ENCODE peak calls at places on chromosome 2, in nine cellular contexts. N is foreskin fibroblast, R is A549, S is AG10803, D is WTC11, G is body of pancreas, O is osteoblast, E is GM13977, H is fibroblast of mammary gland. F is an unnamed sample.

GRCh38 chr2:64825831-64826496 is 163.2 kb upstream of the SLC1A4 start:
- DNase-seq in O (no peak), E (no peak), R (no peak), S (no peak), H (peak), N (peak), D (no peak), G (no peak), F (no peak)

GRCh38 chr2:17593841-17594482 is 53.5 kb downstream of the VSNL1 start:
- DNase-seq in N (no peak), G (no peak), S (no peak), D (no peak), O (no peak), R (no peak), E (no peak), H (no peak), F (no peak)

GRCh38 chr2:152552868-152553267 is 164.4 kb downstream of the PRPF40A start:
- DNase-seq in G (no peak), E (no peak), S (no peak), D (no peak), H (no peak), N (no peak), O (no peak), R (no peak), F (no peak)

GRCh38 chr2:56148825-56149224 is 35.0 kb upstream of the CCDC85A start:
- DNase-seq in R (no peak), D (no peak), H (no peak), O (no peak), N (no peak), E (no peak), S (no peak), G (no peak), F (no peak)

GRCh38 chr2:130963849-130964793 is 127.4 kb downstream of the ARHGEF4 start:
- DNase-seq in N (peak), E (peak), R (peak), D (peak), S (no peak), O (peak), H (no peak), G (no peak), F (no peak)

GRCh38 chr2:20103514-20103913 is 52.1 kb upstream of the LAPTM4A start:
- DNase-seq in N (peak), S (peak), R (peak), O (no peak), E (no peak), H (peak), G (no peak), D (no peak), F (peak)

GRCh38 chr2:29009711-29010677 is 28.9 kb downstream of the TOGARAM2 start:
- DNase-seq in D (no peak), O (no peak), E (no peak), N (no peak), H (no peak), R (no peak), G (no peak), S (no peak), F (no peak)

GRCh38 chr2:231058761-231059550 is 2.3 kb downstream of the PSMD1 start:
- DNase-seq in N (peak), H (peak), D (no peak), O (peak), G (no peak), R (no peak), S (peak), E (no peak), F (peak)

GRCh38 chr2:217746741-217747287 is 256.0 kb downstream of the TNS1 start:
- DNase-seq in O (no peak), G (no peak), N (no peak), E (no peak), R (no peak), S (no peak), D (no peak), H (peak), F (no peak)

GRCh38 chr2:207240649-207241048 is 74.9 kb upstream of the KLF7 start:
- DNase-seq in O (no peak), N (no peak), D (no peak), E (no peak), S (no peak), R (no peak), H (peak), G (no peak), F (no peak)

GRCh38 chr2:163735692-163736432 is at the start of gene FIGN:
- DNase-seq in D (peak), N (peak), O (peak), S (peak), E (peak), R (peak), G (peak), H (peak), F (peak)

GRCh38 chr2:38850045-38850444 is 25.7 kb downstream of the DHX57 start:
- DNase-seq in S (no peak), O (no peak), E (peak), G (no peak), N (no peak), R (no peak), D (no peak), H (no peak), F (no peak)

GRCh38 chr2:229417906-229418305 is 146.8 kb upstream of the PID1 start:
- DNase-seq in S (no peak), R (no peak), E (no peak), O (no peak), G (no peak), N (no peak), D (peak), H (no peak), F (no peak)

GRCh38 chr2:61710711-61711110 is 143.1 kb downstream of the FAM161A start:
- DNase-seq in H (no peak), D (no peak), E (no peak), G (peak), N (no peak), S (no peak), R (no peak), O (no peak), F (no peak)

GRCh38 chr2:179675435-179675834 is 186.0 kb downstream of the ZNF385B start:
- DNase-seq in D (no peak), N (no peak), S (no peak), G (no peak), O (no peak), E (no peak), R (no peak), H (no peak), F (no peak)

GRCh38 chr2:199606193-199606780 is 148.5 kb upstream of the SATB2 start:
- DNase-seq in E (no peak), S (no peak), O (no peak), H (no peak), D (no peak), N (no peak), R (peak), G (no peak), F (no peak)

GRCh38 chr2:234961784-234962183 is 10.0 kb downstream of the SH3BP4 start:
- DNase-seq in O (no peak), N (no peak), S (no peak), H (no peak), R (no peak), E (no peak), D (peak), G (no peak), F (no peak)

GRCh38 chr2:225076125-225076524 is 33.9 kb upstream of the DOCK10 start:
- DNase-seq in N (peak), R (no peak), S (peak), E (no peak), D (no peak), G (no peak), O (peak), H (peak), F (peak)

GRCh38 chr2:65056990-65057375 is 767 bp downstream of the CEP68 start:
- DNase-seq in R (no peak), S (no peak), N (no peak), G (no peak), E (no peak), O (no peak), D (no peak), H (no peak), F (no peak)

GRCh38 chr2:12050381-12050780 is 303.9 kb downstream of the LPIN1 start:
- DNase-seq in D (no peak), E (no peak), G (no peak), O (no peak), N (peak), H (peak), S (peak), R (peak), F (peak)

GRCh38 chr2:195574305-195574704 is 82.7 kb upstream of the SLC39A10 start:
- DNase-seq in S (no peak), R (no peak), E (no peak), O (no peak), G (no peak), N (no peak), D (no peak), H (no peak), F (no peak)

DNA sequence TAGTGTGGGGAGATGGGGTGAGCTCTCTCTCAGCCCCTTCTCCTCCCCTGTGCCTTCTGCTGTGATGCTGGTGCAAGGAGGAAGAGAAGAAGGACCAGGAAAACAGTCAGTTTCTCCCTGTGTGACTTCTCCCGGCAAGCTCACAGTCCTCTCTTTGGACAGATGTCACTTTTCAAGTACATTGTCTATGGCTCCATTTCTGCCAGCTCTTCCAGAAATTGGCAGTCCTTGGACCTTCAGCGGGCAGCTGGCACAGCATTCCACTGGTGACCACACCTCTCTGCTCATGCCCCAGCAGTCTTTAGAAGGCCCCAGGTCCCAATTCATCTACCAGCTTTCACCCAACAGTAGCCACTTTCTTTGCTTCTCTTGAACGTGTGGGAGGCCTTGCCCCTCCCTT is 63.9 kb downstream of the AOX1 start:
- DNase-seq in S (no peak), O (no peak), G (no peak), H (no peak), E (no peak), N (no peak), D (no peak), R (no peak), F (no peak)
- TF ChIP-seq CTCF in S (no peak), O (no peak), G (no peak), H (no peak), E (no peak), N (no peak), D (no peak), R (no peak), F (no peak)

GRCh38 chr2:102367331-102367971 is 11.9 kb downstream of the IL18R1 start:
- DNase-seq in D (no peak), O (no peak), G (no peak), N (no peak), E (peak), H (no peak), R (no peak), S (no peak), F (no peak)
- TF ChIP-seq CTCF in D (no peak), O (no peak), G (no peak), N (no peak), E (no peak), H (no peak), R (no peak), S (no peak), F (no peak)

GRCh38 chr2:138187221-138187620 is 222.9 kb downstream of the HNMT start:
- DNase-seq in O (no peak), D (no peak), S (no peak), R (no peak), H (no peak), N (no peak), E (no peak), G (no peak), F (no peak)

GRCh38 chr2:138184428-138184827 is 220.2 kb downstream of the HNMT start:
- DNase-seq in G (no peak), E (no peak), H (no peak), R (no peak), S (no peak), N (no peak), O (no peak), D (no peak), F (no peak)

GRCh38 chr2:138183700-138184099 is 219.4 kb downstream of the HNMT start:
- DNase-seq in G (no peak), N (no peak), O (no peak), E (no peak), R (no peak), S (no peak), D (no peak), H (no peak), F (no peak)

GRCh38 chr2:138182913-138183312 is 218.6 kb downstream of the HNMT start:
- DNase-seq in H (peak), S (peak), E (no peak), D (no peak), O (no peak), R (no peak), G (no peak), N (peak), F (no peak)

DNA sequence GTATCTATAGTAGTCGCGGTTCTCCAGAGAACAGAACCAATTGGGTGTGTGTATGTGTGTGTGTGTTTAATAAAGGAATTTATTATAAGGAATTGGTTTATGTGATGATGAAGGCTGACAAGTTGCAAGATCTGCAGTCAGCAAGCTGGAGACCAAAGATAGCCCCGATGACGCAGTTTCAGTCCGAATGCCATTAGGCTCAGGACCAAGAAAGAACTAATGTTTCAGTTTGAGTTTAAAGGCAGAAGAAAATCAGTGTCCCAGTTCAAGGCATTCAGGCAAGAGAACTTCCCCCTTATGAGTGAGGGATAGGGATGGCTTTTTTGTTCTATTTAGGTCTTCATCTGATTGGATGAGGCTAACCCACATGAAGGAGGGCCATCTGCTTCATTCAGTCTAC is 221.6 kb downstream of the HNMT start:
- DNase-seq in D (no peak), S (no peak), H (no peak), N (no peak), O (no peak), G (no peak), R (no peak), E (no peak), F (no peak)
- TF ChIP-seq CTCF in D (no peak), S (no peak), H (no peak), N (no peak), O (no peak), G (no peak), R (no peak), E (no peak), F (no peak)

GRCh38 chr2:216308532-216308931 is 63.8 kb downstream of the MARCHF4 start:
- DNase-seq in G (peak), O (no peak), N (peak), E (no peak), S (peak), D (no peak), R (no peak), H (peak), F (no peak)
- TF ChIP-seq CTCF in G (no peak), O (no peak), N (no peak), E (no peak), S (no peak), D (no peak), R (no peak), H (no peak), F (no peak)

GRCh38 chr2:36266536-36267121 is 88.9 kb upstream of the CRIM1 start:
- DNase-seq in N (no peak), S (no peak), D (no peak), R (no peak), O (no peak), H (no peak), E (no peak), G (no peak), F (no peak)
- TF ChIP-seq CTCF in N (no peak), S (no peak), D (no peak), R (no peak), O (no peak), H (no peak), E (no peak), G (no peak), F (no peak)

GRCh38 chr2:219521066-219521880 is 7.0 kb downstream of the ASIC4 start:
- DNase-seq in R (peak), N (peak), G (peak), O (peak), S (peak), D (peak), E (no peak), H (peak), F (no peak)
- TF ChIP-seq CTCF in R (peak), N (peak), G (peak), O (peak), S (peak), D (peak), E (peak), H (peak), F (peak)

GRCh38 chr2:70978388-70979357 is at the start of gene ANKRD53:
- DNase-seq in O (peak), E (no peak), S (peak), G (peak), H (peak), N (peak), D (peak), R (no peak), F (no peak)

GRCh38 chr2:70979626-70980025 is 1.2 kb downstream of the ANKRD53 start:
- DNase-seq in D (no peak), R (no peak), H (no peak), G (peak), E (no peak), N (no peak), S (no peak), O (peak), F (no peak)

GRCh38 chr2:70975237-70975636 is 3.2 kb upstream of the ANKRD53 start:
- DNase-seq in D (no peak), S (no peak), G (no peak), H (no peak), N (no peak), R (no peak), O (peak), E (no peak), F (no peak)

GRCh38 chr2:70974592-70974991 is 3.8 kb upstream of the ANKRD53 start:
- DNase-seq in E (no peak), H (no peak), R (no peak), N (no peak), D (no peak), O (peak), G (no peak), S (no peak), F (no peak)

DNA sequence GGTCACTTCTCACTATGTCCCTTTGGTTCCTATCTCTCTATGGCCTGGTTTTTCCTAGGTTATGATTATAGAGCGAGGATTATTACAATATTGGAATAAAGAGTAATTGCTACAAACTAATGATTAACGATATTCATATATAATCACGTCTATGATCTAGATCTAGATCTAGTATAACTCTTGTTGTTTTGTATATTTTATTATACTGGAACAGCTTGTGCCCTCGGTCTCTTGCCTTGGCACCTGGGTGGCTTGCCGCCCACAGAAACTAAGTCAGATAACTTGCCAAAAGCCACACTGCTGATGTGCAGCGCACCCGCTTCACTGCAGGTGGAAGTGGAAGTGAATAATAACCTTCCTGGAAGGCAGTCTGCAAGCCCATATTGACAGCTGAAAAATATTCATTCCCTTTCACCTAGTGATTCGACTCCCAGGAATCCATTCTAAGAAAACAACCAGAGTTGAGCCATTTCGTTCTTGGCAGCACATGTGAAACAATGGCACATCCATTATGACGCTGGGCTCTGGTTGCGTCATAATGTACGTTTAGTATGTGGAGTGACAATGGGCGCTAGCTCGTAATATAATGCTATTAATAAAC is 725 bp upstream of the ANKRD53 start:
- DNase-seq in R (no peak), N (peak), H (peak), O (peak), S (peak), D (no peak), G (peak), E (no peak), F (peak)
- TF ChIP-seq CTCF in R (no peak), N (no peak), H (no peak), O (no peak), S (no peak), D (peak), G (no peak), E (no peak), F (peak)

GRCh38 chr2:1742680-1743395 is 1.5 kb downstream of the PXDN start:
- DNase-seq in O (peak), N (peak), G (peak), R (peak), H (peak), S (peak), D (peak), E (no peak), F (peak)
- TF ChIP-seq CTCF in O (peak), N (peak), G (no peak), R (peak), H (peak), S (peak), D (no peak), E (no peak), F (peak)

GRCh38 chr2:239193925-239194687 is 206.7 kb downstream of the HDAC4 start:
- DNase-seq in G (no peak), S (no peak), O (peak), R (no peak), N (peak), D (peak), E (no peak), H (peak), F (no peak)
- TF ChIP-seq CTCF in G (no peak), S (peak), O (peak), R (peak), N (peak), D (no peak), E (peak), H (peak), F (peak)

DNA sequence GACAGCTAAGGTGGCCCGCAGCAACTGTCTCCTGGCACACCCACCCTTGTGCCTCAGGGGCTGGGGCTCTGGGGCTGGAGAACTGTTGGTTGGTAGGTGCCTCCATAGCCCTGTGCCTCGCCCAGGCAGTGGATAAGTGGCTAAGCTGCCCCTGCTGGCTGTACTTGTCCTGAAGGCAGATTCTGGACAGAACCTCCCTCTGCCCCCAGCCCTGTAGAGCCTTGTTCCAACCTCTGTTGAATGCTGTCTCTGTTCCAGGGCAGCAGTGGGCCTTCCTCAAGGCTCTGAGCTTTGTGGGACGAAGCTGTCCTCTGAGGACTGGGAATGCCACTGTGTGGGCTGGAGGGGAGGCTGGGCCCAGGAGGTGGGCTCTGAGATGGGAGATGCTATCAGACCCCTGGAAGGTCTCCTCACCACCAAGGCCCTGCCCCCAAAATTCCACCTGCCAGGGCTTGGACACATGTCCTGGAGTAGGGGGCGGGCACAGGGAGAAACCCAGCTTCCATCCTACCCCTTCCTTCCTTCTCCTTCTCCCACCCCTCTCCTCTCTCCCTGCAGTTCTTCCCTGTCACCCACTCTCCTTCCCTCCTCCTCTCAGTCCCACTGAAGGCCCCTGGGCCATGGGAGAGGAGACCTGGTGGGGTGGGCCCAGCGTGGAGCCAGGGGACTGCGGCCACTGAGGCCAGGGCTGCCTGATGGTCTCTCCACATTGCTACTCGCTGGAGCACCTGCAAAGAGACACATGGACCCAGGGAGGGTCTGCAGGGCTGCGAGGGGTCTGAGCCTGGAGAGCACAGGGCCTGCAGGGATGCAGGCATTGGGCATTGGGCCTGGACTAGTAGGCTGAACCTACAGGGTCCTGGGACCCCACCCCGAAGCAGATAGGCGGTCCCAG is 1.7 kb upstream of the PDCD1 start:
- DNase-seq in S (no peak), N (no peak), E (peak), O (peak), D (no peak), H (no peak), R (no peak), G (no peak), F (no peak)
- TF ChIP-seq CTCF in S (no peak), N (no peak), E (no peak), O (no peak), D (no peak), H (no peak), R (no peak), G (no peak), F (no peak)